ENCODE peak calls at places on chromosomes 5 and 9, in six cellular contexts. O is sigmoid colon, N is ovary, G is Peyer's patch, P is transverse colon, L is body of pancreas. E is an unnamed sample.
A peak's percentile ranks its signal among the peaks of the same experiment; 100 is the strongest.

GRCh38 chr5:149561848-149562247 is 10.6 kb upstream of the CSNK1A1 start:
- DNase-seq in O (no peak), N (no peak), G (no peak), P (no peak), L (no peak), E (no peak)

GRCh38 chr9:78235771-78236510 is at the start of gene CEP78:
- DNase-seq in O (peak; percentile 95), N (peak; percentile 89), G (peak; percentile 86), P (peak; percentile 94), L (peak; percentile 95), E (peak; percentile 91)

GRCh38 chr5:3276891-3277290 is 318.7 kb upstream of the IRX1 start:
- DNase-seq in O (no peak), N (no peak), G (no peak), P (no peak), L (no peak), E (no peak)

GRCh38 chr9:15553528-15553898 is 670 bp downstream of the CCDC171 start:
- DNase-seq in O (no peak), N (no peak), G (no peak), P (no peak), L (no peak), E (no peak)

GRCh38 chr5:108729306-108729645 is 18.4 kb upstream of the FER start:
- DNase-seq in O (no peak), N (no peak), G (no peak), P (no peak), L (no peak), E (no peak)

GRCh38 chr5:167128581-167128980 is 1162.9 kb upstream of the WWC1 start:
- DNase-seq in O (no peak), N (no peak), G (no peak), P (no peak), L (no peak), E (no peak)

GRCh38 chr9:126157409-126157808 is 169.2 kb upstream of the MVB12B start:
- DNase-seq in O (no peak), N (no peak), G (no peak), P (no peak), L (no peak), E (no peak)

GRCh38 chr5:123450641-123451421 is 27.6 kb upstream of the CEP120 start:
- DNase-seq in O (no peak), N (no peak), G (no peak), P (no peak), L (peak; percentile 46), E (peak; percentile 14)

GRCh38 chr9:18906656-18907395 is 126.2 kb downstream of the SAXO1 start:
- DNase-seq in O (no peak), N (no peak), G (no peak), P (no peak), L (no peak), E (no peak)

GRCh38 chr5:19531374-19531952 is 456.5 kb downstream of the CDH18 start:
- DNase-seq in O (no peak), N (no peak), G (no peak), P (no peak), L (peak; percentile 21), E (no peak)

GRCh38 chr5:143302344-143302743 is 101.1 kb downstream of the NR3C1 start:
- DNase-seq in O (no peak), N (no peak), G (no peak), P (no peak), L (no peak), E (no peak)

GRCh38 chr5:89374144-89374784 is 491.3 kb upstream of the MEF2C start:
- DNase-seq in O (no peak), N (no peak), G (no peak), P (peak; percentile 74), L (peak; percentile 67), E (no peak)

GRCh38 chr9:5578018-5578697 is 50.7 kb upstream of the RIC1 start:
- DNase-seq in O (no peak), N (no peak), G (no peak), P (no peak), L (no peak), E (no peak)

GRCh38 chr5:178318893-178319292 is 86.3 kb upstream of the PHYKPL start:
- DNase-seq in O (peak; percentile 40), N (no peak), G (no peak), P (no peak), L (no peak), E (no peak)

GRCh38 chr5:139901971-139902370 is 106.4 kb downstream of the PSD2 start:
- DNase-seq in O (peak; percentile 19), N (no peak), G (no peak), P (no peak), L (no peak), E (no peak)

GRCh38 chr5:21774791-21775190 is 1078.4 kb downstream of the CDH12 start:
- DNase-seq in O (no peak), N (no peak), G (no peak), P (no peak), L (no peak), E (no peak)

GRCh38 chr9:33447404-33448158 is at the start of gene AQP3:
- DNase-seq in O (peak; percentile 80), N (peak; percentile 69), G (peak; percentile 73), P (peak; percentile 81), L (peak; percentile 80), E (peak; percentile 81)
- TF ChIP-seq CTCF in O (peak; percentile 29), N (peak; percentile 18), G (peak; percentile 33), P (peak; percentile 34), L (peak; percentile 36), E (peak; percentile 70)

GRCh38 chr9:108015690-108016089 is 526.1 kb upstream of the KLF4 start:
- DNase-seq in O (no peak), N (no peak), G (no peak), P (no peak), L (no peak), E (no peak)

GRCh38 chr9:108021311-108021710 is 531.7 kb upstream of the KLF4 start:
- DNase-seq in O (no peak), N (no peak), G (no peak), P (no peak), L (no peak), E (no peak)

GRCh38 chr9:108014353-108014752 is 524.8 kb upstream of the KLF4 start:
- DNase-seq in O (no peak), N (no peak), G (no peak), P (no peak), L (no peak), E (no peak)

GRCh38 chr9:108019821-108020220 is 530.3 kb upstream of the KLF4 start:
- DNase-seq in O (no peak), N (no peak), G (no peak), P (no peak), L (no peak), E (no peak)

GRCh38 chr9:108017671-108018070 is 528.1 kb upstream of the KLF4 start:
- DNase-seq in O (no peak), N (no peak), G (no peak), P (no peak), L (no peak), E (peak; percentile 39)
- H3K27ac ChIP-seq in O (no peak overlapping the region), N (no peak overlapping the region), G (no peak overlapping the region), P (no peak overlapping the region), L (no peak overlapping the region), E (no peak overlapping the region)

GRCh38 chr9:110255417-110256141 is 728 bp downstream of the TXN start:
- DNase-seq in O (peak; percentile 82), N (peak; percentile 59), G (peak; percentile 63), P (peak; percentile 78), L (peak; percentile 80), E (peak; percentile 55)
- TF ChIP-seq POLR2A in O (peak; percentile 13), N (peak; percentile 11), G (peak; percentile 40), P (peak; percentile 68), L (peak; percentile 56), E (peak; percentile 53)

GRCh38 chr5:80399553-80400239 is 8.2 kb upstream of the ZFYVE16 start:
- DNase-seq in O (no peak), N (no peak), G (peak; percentile 54), P (no peak), L (no peak), E (no peak)
- TF ChIP-seq CTCF in O (no peak), N (no peak), G (no peak), P (no peak), L (no peak), E (no peak)

DNA sequence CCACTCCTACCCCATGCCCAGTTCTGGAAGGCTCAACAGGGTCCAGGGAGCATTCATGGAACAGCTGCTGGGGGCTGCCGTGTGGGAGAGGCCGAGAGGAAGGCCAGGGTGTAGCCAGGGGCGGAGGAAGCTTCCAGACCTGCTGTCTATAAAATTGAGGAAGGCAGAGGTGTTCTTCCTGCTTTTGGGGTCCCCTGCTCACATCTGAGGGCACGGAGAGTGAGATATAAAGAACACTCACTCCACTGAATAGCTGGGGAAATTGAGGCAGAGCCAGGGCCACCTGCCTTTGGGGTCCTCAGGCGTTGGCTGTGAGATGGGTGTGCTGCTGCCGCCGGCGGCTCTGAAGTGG is 32.7 kb downstream of the RXRA start:
- DNase-seq in O (no peak), N (no peak), G (no peak), P (no peak), L (no peak), E (no peak)
- H3K27ac ChIP-seq in O (peak overlapping the region; percentile 46), N (peak overlapping the region; percentile 42), G (no peak overlapping the region), P (peak overlapping the region; percentile 30), L (no peak overlapping the region), E (peak overlapping the region; percentile 78)

DNA sequence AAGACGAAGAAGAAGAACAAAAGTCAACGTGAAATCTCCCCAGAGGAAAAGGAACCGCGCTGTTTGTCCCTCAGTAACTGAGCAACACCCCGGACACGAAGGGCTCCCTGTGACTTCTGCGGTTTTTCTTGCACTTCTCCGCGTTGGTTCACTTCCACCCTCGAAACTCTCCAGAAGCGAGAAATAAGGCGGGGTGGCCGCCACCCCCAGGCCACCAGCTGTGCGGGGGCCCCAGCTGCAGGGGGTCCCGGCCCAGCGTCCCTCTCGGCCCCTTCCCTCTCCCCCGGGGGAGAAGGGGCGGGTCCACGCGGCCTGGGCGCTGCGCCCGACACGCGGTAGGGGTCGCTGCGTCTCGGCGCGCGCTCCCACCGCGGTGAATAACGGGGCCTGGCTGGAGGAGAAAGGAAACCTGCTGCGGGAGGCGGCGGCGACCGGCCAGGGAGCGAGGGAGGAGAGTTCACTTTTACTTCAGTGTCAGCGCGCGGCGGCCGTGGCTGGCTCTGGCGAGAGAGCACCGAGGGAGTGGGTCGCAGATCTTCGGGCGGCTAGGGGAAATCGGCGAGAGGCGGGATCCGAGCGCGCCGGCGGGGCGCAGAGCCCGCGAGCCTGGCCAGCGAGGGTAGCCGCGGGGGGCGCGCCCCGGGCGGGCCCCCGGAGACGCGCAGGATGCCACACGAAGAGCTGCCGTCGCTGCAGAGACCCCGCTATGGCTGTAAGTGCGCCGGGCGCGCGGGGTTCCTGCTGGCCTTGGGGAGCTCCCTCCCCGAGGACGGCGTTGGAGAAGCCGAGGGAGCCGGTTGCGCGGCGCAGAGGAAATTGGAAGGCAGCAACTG is at the start of gene IQGAP2:
- DNase-seq in O (peak; percentile 77), N (peak; percentile 82), G (peak; percentile 78), P (peak; percentile 85), L (peak; percentile 83), E (peak; percentile 70)
- TF ChIP-seq POLR2A in O (no peak), N (no peak), G (peak; percentile 21), P (peak; percentile 57), L (peak; percentile 54), E (peak; percentile 45)

GRCh38 chr5:54090495-54091084 is 219.8 kb downstream of the ARL15 start:
- DNase-seq in O (no peak), N (no peak), G (no peak), P (no peak), L (no peak), E (no peak)
- TF ChIP-seq CTCF in O (no peak), N (no peak), G (no peak), P (no peak), L (no peak), E (no peak)

E was measured in prostate gland.